ENCODE peak calls at places on chromosomes 2 and 18, in four cellular contexts. H is mesothelial cell of epicardium, G is heart right ventricle, D is bronchial epithelial cell. Y is an unnamed sample.

GRCh38 chr2:134120160-134120717 is 133.6 kb upstream of the MGAT5 start:
- DNase-seq in H (no peak), G (peak), D (no peak), Y (peak)

GRCh38 chr2:187547353-187547979 is 6.8 kb downstream of the TFPI start:
- DNase-seq in G (no peak), D (peak), H (no peak), Y (no peak)

GRCh38 chr2:101486258-101486701 is 11.4 kb upstream of the RFX8 start:
- DNase-seq in D (no peak), G (no peak), H (no peak), Y (no peak)

GRCh38 chr2:72889991-72890390 is 2.8 kb downstream of the SPR start:
- DNase-seq in G (no peak), D (no peak), H (no peak), Y (no peak)

GRCh38 chr2:27708257-27708654 is 44.6 kb downstream of the SLC4A1AP start:
- DNase-seq in D (no peak), G (no peak), H (no peak), Y (no peak)

GRCh38 chr2:166360426-166360825 is 15.3 kb downstream of the SCN9A start:
- DNase-seq in G (no peak), H (no peak), D (no peak), Y (no peak)

GRCh38 chr2:85698184-85698879 is 4.2 kb downstream of the GNLY start:
- DNase-seq in H (no peak), G (no peak), D (no peak), Y (no peak)

GRCh38 chr2:56185101-56185581 is 1.4 kb downstream of the CCDC85A start:
- DNase-seq in G (peak), D (no peak), H (no peak), Y (no peak)

GRCh38 chr2:11752906-11753305 is 6.5 kb downstream of the LPIN1 start:
- DNase-seq in G (no peak), D (no peak), H (no peak), Y (no peak)

GRCh38 chr2:9106338-9107167 is 100.1 kb upstream of the ASAP2 start:
- DNase-seq in H (no peak), D (no peak), G (no peak), Y (no peak)

GRCh38 chr2:70258532-70258875 is 567 bp downstream of the PCYOX1 start:
- DNase-seq in H (no peak), D (peak), G (peak), Y (peak)

GRCh38 chr18:57885931-57886330 is 82.8 kb upstream of the ATP8B1 start:
- DNase-seq in H (no peak), G (no peak), D (peak), Y (no peak)

GRCh38 chr18:14089781-14090180 is 42.5 kb downstream of the ZNF519 start:
- DNase-seq in G (no peak), D (no peak), H (no peak), Y (no peak)

GRCh38 chr2:95356821-95357700 is 45.4 kb upstream of the FAHD2A start:
- DNase-seq in G (no peak), H (no peak), D (no peak), Y (no peak)

GRCh38 chr2:151576080-151576479 is 158.2 kb downstream of the NEB start:
- DNase-seq in D (no peak), H (no peak), G (no peak), Y (no peak)

GRCh38 chr2:1091895-1092585 is 141.4 kb downstream of the SNTG2 start:
- DNase-seq in G (no peak), D (peak), H (no peak), Y (no peak)

GRCh38 chr2:174438146-174438886 is 42.8 kb downstream of the SCRN3 start:
- DNase-seq in H (no peak), D (no peak), G (peak), Y (no peak)

GRCh38 chr2:47898089-47898731 is 8.1 kb downstream of the FBXO11 start:
- DNase-seq in D (peak), H (no peak), G (no peak), Y (no peak)

GRCh38 chr18:32026491-32027086 is 8.0 kb downstream of the RNF125 start:
- DNase-seq in H (no peak), D (no peak), G (no peak), Y (no peak)

GRCh38 chr2:44016282-44016681 is 20.5 kb upstream of the LRPPRC start:
- DNase-seq in H (peak), D (peak), G (peak), Y (peak)

GRCh38 chr2:172753610-172754009 is 18.0 kb downstream of the RAPGEF4 start:
- DNase-seq in H (no peak), D (no peak), G (no peak), Y (no peak)

GRCh38 chr18:12531747-12532146 is 124.0 kb downstream of the PRELID3A start:
- DNase-seq in G (no peak), D (no peak), H (no peak), Y (no peak)
- TF ChIP-seq CTCF in G (no peak), D (no peak), H (no peak), Y (no peak)

GRCh38 chr2:121008978-121009377 is 273.3 kb downstream of the GLI2 start:
- DNase-seq in H (no peak), D (no peak), G (no peak), Y (no peak)
- TF ChIP-seq CTCF in H (no peak), D (peak), G (no peak), Y (peak)

GRCh38 chr2:102704531-102704930 is 57.3 kb upstream of the TMEM182 start:
- DNase-seq in D (no peak), G (no peak), H (no peak), Y (no peak)
- TF ChIP-seq CTCF in D (no peak), G (no peak), H (no peak), Y (no peak)

GRCh38 chr2:38376346-38376682 is 759 bp downstream of the ATL2 start:
- DNase-seq in D (peak), G (no peak), H (peak), Y (no peak)

GRCh38 chr2:38375711-38376345 is 1.2 kb downstream of the ATL2 start:
- DNase-seq in D (peak), H (no peak), G (peak), Y (no peak)

GRCh38 chr2:38374978-38375377 is 2.1 kb downstream of the ATL2 start:
- DNase-seq in D (no peak), H (no peak), G (no peak), Y (no peak)

GRCh38 chr2:38377501-38378258 is 607 bp upstream of the ATL2 start:
- DNase-seq in H (no peak), G (no peak), D (no peak), Y (no peak)

GRCh38 chr2:38376683-38377500 is at the start of gene ATL2:
- DNase-seq in H (peak), G (peak), D (peak), Y (peak)
- TF ChIP-seq CTCF in H (no peak), G (peak), D (peak), Y (peak)

GRCh38 chr2:240594511-240595380 is 8.2 kb downstream of the CAPN10 start:
- DNase-seq in D (no peak), G (no peak), H (peak), Y (no peak)

GRCh38 chr2:240596491-240596931 is 10.0 kb downstream of the CAPN10 start:
- DNase-seq in D (no peak), H (peak), G (peak), Y (no peak)

GRCh38 chr2:240596080-240596460 is 9.5 kb downstream of the CAPN10 start:
- DNase-seq in H (peak), D (no peak), G (no peak), Y (no peak)

GRCh38 chr2:240597054-240597418 is 10.5 kb downstream of the CAPN10 start:
- DNase-seq in D (no peak), H (peak), G (no peak), Y (no peak)

GRCh38 chr2:240595381-240596079 is 9.0 kb downstream of the CAPN10 start:
- DNase-seq in H (peak), G (no peak), D (no peak), Y (no peak)
- TF ChIP-seq CTCF in H (no peak), G (peak), D (peak), Y (peak)

DNA sequence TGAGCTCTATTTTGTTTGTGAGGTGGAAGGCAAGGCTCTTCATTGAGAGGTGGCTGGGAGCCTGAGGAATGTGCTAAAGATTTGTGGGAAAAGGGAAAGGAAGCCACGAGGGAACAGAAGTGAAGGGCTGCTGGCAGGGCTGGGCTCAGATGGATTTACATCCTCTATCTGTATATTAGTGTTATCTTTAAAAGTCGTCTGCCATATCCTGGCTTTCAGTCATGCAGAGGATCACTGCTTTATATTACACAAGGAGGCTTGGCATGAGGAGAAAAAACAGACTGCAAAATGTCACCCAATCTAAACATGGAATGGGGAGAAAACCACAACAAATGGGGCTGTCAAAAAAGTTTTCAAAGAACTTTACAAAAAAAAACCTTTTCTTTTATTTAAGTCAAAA is 434.4 kb downstream of the HRH4 start:
- DNase-seq in D (no peak), H (no peak), G (no peak), Y (no peak)
- TF ChIP-seq CTCF in D (no peak), H (no peak), G (no peak), Y (no peak)

GRCh38 chr2:111958901-111959300 is 60.5 kb downstream of the MERTK start:
- DNase-seq in D (no peak), H (no peak), G (no peak), Y (no peak)
- TF ChIP-seq CTCF in D (no peak), H (peak), G (no peak), Y (peak)

GRCh38 chr2:20052872-20053281 is 1.4 kb upstream of the LAPTM4A start:
- DNase-seq in D (peak), H (no peak), G (peak), Y (no peak)

GRCh38 chr2:20050712-20051517 is 513 bp downstream of the LAPTM4A start:
- DNase-seq in D (peak), G (peak), H (peak), Y (peak)

GRCh38 chr2:20050104-20050711 is 1.2 kb downstream of the LAPTM4A start:
- DNase-seq in D (peak), G (no peak), H (no peak), Y (no peak)

GRCh38 chr2:20052229-20052871 is 922 bp upstream of the LAPTM4A start:
- DNase-seq in D (peak), G (no peak), H (no peak), Y (no peak)

GRCh38 chr2:20051518-20052228 is at the start of gene LAPTM4A:
- DNase-seq in H (peak), G (peak), D (peak), Y (peak)
- TF ChIP-seq CTCF in H (no peak), G (no peak), D (no peak), Y (peak)

Y was measured in progenitor cell of endocrine pancreas.